ENCODE peak calls at places on chromosomes 13 and 19, in six cellular contexts. H is HT1080; V is neuronal stem cell; F is effector CD4-positive, alpha-beta T cell; P is iPS-NIHi11; U is astrocyte of the cerebellum. O is an unnamed sample.

GRCh38 chr19:50568321-50569022 is at the start of gene LRRC4B:
- DNase-seq in H (no peak), V (no peak), F (no peak), P (peak), U (no peak), O (no peak)

GRCh38 chr13:38821753-38822551 is 135.1 kb downstream of the FREM2 start:
- DNase-seq in H (peak), V (no peak), F (no peak), P (no peak), U (no peak), O (no peak)

GRCh38 chr19:45924891-45925447 is 10.4 kb upstream of the NANOS2 start:
- DNase-seq in H (no peak), V (no peak), F (no peak), P (no peak), U (no peak), O (no peak)

GRCh38 chr19:44662686-44663085 is 8.6 kb upstream of the CEACAM19 start:
- DNase-seq in H (no peak), V (no peak), F (no peak), P (no peak), U (no peak), O (no peak)

GRCh38 chr13:100815476-100816046 is 141.0 kb upstream of the TMTC4 start:
- DNase-seq in H (no peak), V (no peak), F (no peak), P (no peak), U (no peak), O (no peak)

GRCh38 chr13:40764587-40765403 is 6.2 kb downstream of the MRPS31 start:
- DNase-seq in H (no peak), V (no peak), F (peak), P (no peak), U (peak), O (no peak)

GRCh38 chr19:51687791-51688664 is 5.1 kb upstream of the SPACA6 start:
- DNase-seq in H (peak), V (no peak), F (no peak), P (peak), U (no peak), O (no peak)

GRCh38 chr19:17394891-17395415 is 957 bp upstream of the CCDC194 start:
- DNase-seq in H (peak), V (no peak), F (peak), P (peak), U (no peak), O (peak)

GRCh38 chr19:40242480-40242879 is 16.0 kb upstream of the CCNP start:
- DNase-seq in H (no peak), V (no peak), F (no peak), P (no peak), U (no peak), O (no peak)

GRCh38 chr13:39773833-39774232 is 118.4 kb downstream of the COG6 start:
- DNase-seq in H (peak), V (no peak), F (no peak), P (no peak), U (no peak), O (no peak)

GRCh38 chr13:37443538-37443937 is 155.0 kb downstream of the POSTN start:
- DNase-seq in H (peak), V (no peak), F (no peak), P (no peak), U (peak), O (no peak)

GRCh38 chr19:46756544-46756888 is 10.3 kb upstream of the STRN4 start:
- DNase-seq in H (no peak), V (no peak), F (no peak), P (no peak), U (no peak), O (no peak)

GRCh38 chr13:51444922-51445321 is 7.9 kb downstream of the INTS6 start:
- DNase-seq in H (no peak), V (no peak), F (no peak), P (no peak), U (no peak), O (no peak)

GRCh38 chr13:69857188-69857821 is 250.3 kb upstream of the ATXN8OS start:
- DNase-seq in H (peak), V (peak), F (no peak), P (peak), U (peak), O (no peak)

GRCh38 chr19:7637374-7638256 is 705 bp downstream of the STXBP2 start:
- DNase-seq in H (no peak), V (no peak), F (no peak), P (no peak), U (no peak), O (peak)

GRCh38 chr13:62837895-62838294 is 1422.2 kb upstream of the PCDH20 start:
- DNase-seq in H (peak), V (no peak), F (no peak), P (no peak), U (no peak), O (no peak)

GRCh38 chr19:10510301-10510802 is 6.9 kb downstream of the S1PR5 start:
- DNase-seq in H (no peak), V (peak), F (peak), P (peak), U (no peak), O (peak)

GRCh38 chr13:44451109-44451508 is 77.5 kb downstream of the SERP2 start:
- DNase-seq in H (no peak), V (no peak), F (no peak), P (no peak), U (no peak), O (no peak)

GRCh38 chr19:30228113-30228725 is 144.0 kb upstream of the ZNF536 start:
- DNase-seq in H (no peak), V (no peak), F (no peak), P (no peak), U (no peak), O (no peak)

GRCh38 chr13:48163066-48163465 is 68.2 kb upstream of the MED4 start:
- DNase-seq in H (no peak), V (no peak), F (no peak), P (no peak), U (no peak), O (no peak)

GRCh38 chr19:10112895-10113591 is 1.6 kb downstream of the P2RY11 start:
- DNase-seq in H (no peak), V (no peak), F (peak), P (peak), U (no peak), O (peak)

GRCh38 chr13:28031220-28031903 is 42.9 kb upstream of the URAD start:
- DNase-seq in H (no peak), V (no peak), F (no peak), P (no peak), U (no peak), O (no peak)

GRCh38 chr13:109275848-109276247 is 510.5 kb downstream of the IRS2 start:
- DNase-seq in H (peak), V (no peak), F (no peak), P (no peak), U (no peak), O (no peak)

GRCh38 chr13:106744516-106744915 is 176.6 kb upstream of the ARGLU1 start:
- DNase-seq in H (no peak), V (no peak), F (no peak), P (no peak), U (no peak), O (no peak)

GRCh38 chr19:2577722-2578335 is 101.9 kb downstream of the GADD45B start:
- DNase-seq in H (no peak), V (no peak), F (no peak), P (no peak), U (no peak), O (no peak)

GRCh38 chr13:112446867-112447266 is 70.7 kb downstream of the SPACA7 start:
- DNase-seq in H (no peak), V (no peak), F (no peak), P (no peak), U (no peak), O (no peak)

GRCh38 chr19:48614436-48615144 is at the start of gene FAM83E:
- DNase-seq in H (no peak), V (no peak), F (no peak), P (peak), U (no peak), O (no peak)

GRCh38 chr19:355134-355533 is 10.5 kb upstream of the MIER2 start:
- DNase-seq in H (peak), V (no peak), F (no peak), P (no peak), U (no peak), O (no peak)

GRCh38 chr19:56919308-56919995 is 78.9 kb upstream of the PEG3 start:
- DNase-seq in H (no peak), V (no peak), F (no peak), P (no peak), U (no peak), O (no peak)

GRCh38 chr19:35935911-35936737 is at the start of gene LRFN3:
- DNase-seq in H (peak), V (peak), F (no peak), P (peak), U (peak), O (peak)

GRCh38 chr13:60318186-60318585 is 78.8 kb upstream of the TDRD3 start:
- DNase-seq in H (no peak), V (no peak), F (no peak), P (no peak), U (no peak), O (no peak)

GRCh38 chr13:32021785-32022184 is 9.8 kb upstream of the FRY start:
- DNase-seq in H (no peak), V (no peak), F (no peak), P (no peak), U (no peak), O (no peak)

GRCh38 chr19:18292460-18292809 is 11.0 kb upstream of the JUND start:
- DNase-seq in H (no peak), V (no peak), F (no peak), P (peak), U (no peak), O (peak)

GRCh38 chr19:48350856-48351255 is 12.9 kb downstream of the TMEM143 start:
- DNase-seq in H (no peak), V (no peak), F (no peak), P (no peak), U (no peak), O (no peak)

GRCh38 chr19:15937771-15938170 is 3.4 kb upstream of the CYP4F11 start:
- DNase-seq in H (no peak), V (no peak), F (no peak), P (no peak), U (no peak), O (no peak)

GRCh38 chr19:6021878-6022569 is 44.1 kb upstream of the RANBP3 start:
- DNase-seq in H (no peak), V (peak), F (peak), P (peak), U (peak), O (peak)

GRCh38 chr19:20107301-20107700 is 29.5 kb downstream of the ZNF90 start:
- DNase-seq in H (no peak), V (no peak), F (no peak), P (no peak), U (no peak), O (no peak)

GRCh38 chr13:40146063-40146462 is 490.6 kb downstream of the COG6 start:
- DNase-seq in H (no peak), V (no peak), F (no peak), P (peak), U (no peak), O (no peak)

O was measured in stimulated activated naive CD4-positive, alpha-beta T cell.